ENCODE peak calls at places on chromosomes 12 and 14, in four cellular contexts. One of them, this sample, is unnamed.

GRCh38 chr12:67419810-67420209 is 150.7 kb downstream of the CAND1 start:
- DNase-seq in choroid plexus epithelial cell: no peak
- DNase-seq in CD8-positive, alpha-beta T cell: no peak
- DNase-seq in psoas muscle: no peak
- DNase-seq in this sample: no peak

GRCh38 chr12:109571773-109572505 is 1.4 kb downstream of the MMAB start:
- DNase-seq in choroid plexus epithelial cell: no peak
- DNase-seq in CD8-positive, alpha-beta T cell: no peak
- DNase-seq in psoas muscle: no peak
- DNase-seq in this sample: no peak

GRCh38 chr12:47216150-47216677 is 136.5 kb upstream of the AMIGO2 start:
- DNase-seq in choroid plexus epithelial cell: no peak
- DNase-seq in CD8-positive, alpha-beta T cell: peak
- DNase-seq in psoas muscle: no peak
- DNase-seq in this sample: peak

GRCh38 chr12:110745632-110746284 is 3.1 kb upstream of the PPP1CC start:
- DNase-seq in choroid plexus epithelial cell: peak
- DNase-seq in CD8-positive, alpha-beta T cell: no peak
- DNase-seq in psoas muscle: no peak
- DNase-seq in this sample: no peak

GRCh38 chr14:90866822-90867221 is 50.6 kb upstream of the TTC7B start:
- DNase-seq in choroid plexus epithelial cell: no peak
- DNase-seq in CD8-positive, alpha-beta T cell: no peak
- DNase-seq in psoas muscle: no peak
- DNase-seq in this sample: no peak

GRCh38 chr12:98758331-98758730 is 113.2 kb downstream of the APAF1 start:
- DNase-seq in choroid plexus epithelial cell: no peak
- DNase-seq in CD8-positive, alpha-beta T cell: no peak
- DNase-seq in psoas muscle: peak
- DNase-seq in this sample: no peak

GRCh38 chr12:11607313-11608081 is 42.0 kb upstream of the ETV6 start:
- DNase-seq in choroid plexus epithelial cell: peak
- DNase-seq in CD8-positive, alpha-beta T cell: no peak
- DNase-seq in psoas muscle: no peak
- DNase-seq in this sample: no peak

GRCh38 chr14:61812347-61813100 is 50.3 kb downstream of the SNAPC1 start:
- DNase-seq in choroid plexus epithelial cell: peak
- DNase-seq in CD8-positive, alpha-beta T cell: no peak
- DNase-seq in psoas muscle: peak
- DNase-seq in this sample: no peak

GRCh38 chr12:6380141-6381121 is 3.5 kb upstream of the LTBR start:
- DNase-seq in choroid plexus epithelial cell: peak
- DNase-seq in CD8-positive, alpha-beta T cell: no peak
- DNase-seq in psoas muscle: no peak
- DNase-seq in this sample: no peak

GRCh38 chr14:58637391-58638230 is at the start of gene DACT1:
- DNase-seq in choroid plexus epithelial cell: peak
- DNase-seq in CD8-positive, alpha-beta T cell: no peak
- DNase-seq in psoas muscle: peak
- DNase-seq in this sample: no peak

GRCh38 chr14:20176330-20176729 is 14.4 kb upstream of the OR11G2 start:
- DNase-seq in choroid plexus epithelial cell: no peak
- DNase-seq in CD8-positive, alpha-beta T cell: no peak
- DNase-seq in psoas muscle: no peak
- DNase-seq in this sample: no peak

GRCh38 chr12:24561411-24561871 is 387.5 kb downstream of the BCAT1 start:
- DNase-seq in choroid plexus epithelial cell: peak
- DNase-seq in CD8-positive, alpha-beta T cell: no peak
- DNase-seq in psoas muscle: no peak
- DNase-seq in this sample: no peak

GRCh38 chr12:5172886-5173285 is 129.2 kb downstream of the KCNA5 start:
- DNase-seq in choroid plexus epithelial cell: no peak
- DNase-seq in CD8-positive, alpha-beta T cell: no peak
- DNase-seq in psoas muscle: no peak
- DNase-seq in this sample: no peak

GRCh38 chr14:22886500-22887259 is 3.7 kb downstream of the REM2 start:
- DNase-seq in choroid plexus epithelial cell: peak
- DNase-seq in CD8-positive, alpha-beta T cell: peak
- DNase-seq in psoas muscle: peak
- DNase-seq in this sample: peak

GRCh38 chr14:52327374-52328226 is 13.5 kb downstream of the PTGER2 start:
- DNase-seq in choroid plexus epithelial cell: peak
- DNase-seq in CD8-positive, alpha-beta T cell: no peak
- DNase-seq in psoas muscle: no peak
- DNase-seq in this sample: no peak

GRCh38 chr12:50981319-50982239 is 29.2 kb downstream of the HIGD1C start:
- DNase-seq in choroid plexus epithelial cell: no peak
- DNase-seq in CD8-positive, alpha-beta T cell: no peak
- DNase-seq in psoas muscle: no peak
- DNase-seq in this sample: no peak

GRCh38 chr12:47078733-47079364 is 572 bp upstream of the PCED1B start:
- DNase-seq in choroid plexus epithelial cell: no peak
- DNase-seq in CD8-positive, alpha-beta T cell: peak
- DNase-seq in psoas muscle: peak
- DNase-seq in this sample: no peak

GRCh38 chr12:47547077-47547476 is 158.8 kb downstream of the RPAP3 start:
- DNase-seq in choroid plexus epithelial cell: peak
- DNase-seq in CD8-positive, alpha-beta T cell: no peak
- DNase-seq in psoas muscle: no peak
- DNase-seq in this sample: no peak

GRCh38 chr14:103999795-104000440 is 57.6 kb upstream of the RD3L start:
- DNase-seq in choroid plexus epithelial cell: no peak
- DNase-seq in CD8-positive, alpha-beta T cell: no peak
- DNase-seq in psoas muscle: no peak
- DNase-seq in this sample: no peak

GRCh38 chr14:103997391-103997790 is 55.1 kb upstream of the RD3L start:
- DNase-seq in choroid plexus epithelial cell: no peak
- DNase-seq in CD8-positive, alpha-beta T cell: no peak
- DNase-seq in psoas muscle: no peak
- DNase-seq in this sample: no peak

GRCh38 chr14:103998027-103998426 is 55.7 kb upstream of the RD3L start:
- DNase-seq in choroid plexus epithelial cell: no peak
- DNase-seq in CD8-positive, alpha-beta T cell: no peak
- DNase-seq in psoas muscle: no peak
- DNase-seq in this sample: no peak

GRCh38 chr14:104003616-104004015 is 61.3 kb upstream of the RD3L start:
- DNase-seq in choroid plexus epithelial cell: no peak
- DNase-seq in CD8-positive, alpha-beta T cell: no peak
- DNase-seq in psoas muscle: no peak
- DNase-seq in this sample: no peak

DNA sequence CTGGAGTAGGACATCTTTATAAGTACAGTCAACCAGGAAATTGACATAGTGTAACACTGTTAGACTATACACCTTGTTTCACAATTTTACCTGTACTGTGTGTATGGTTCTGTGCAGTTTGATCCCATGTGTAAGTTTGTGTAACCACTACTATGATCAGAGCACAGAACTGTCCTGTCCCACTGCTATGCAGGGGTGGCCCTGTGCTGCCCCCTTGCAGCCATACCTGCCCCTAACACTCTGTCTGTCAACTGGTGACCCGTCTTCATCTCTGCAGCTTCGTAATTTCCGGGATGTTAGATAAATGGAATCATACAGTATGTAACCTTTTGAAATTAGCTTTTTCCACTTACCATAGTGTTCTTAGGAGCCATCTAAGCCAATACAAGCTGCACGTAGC is 58.7 kb upstream of the RD3L start:
- DNase-seq in choroid plexus epithelial cell: no peak
- DNase-seq in CD8-positive, alpha-beta T cell: no peak
- DNase-seq in psoas muscle: no peak
- DNase-seq in this sample: no peak
- TF ChIP-seq CTCF in choroid plexus epithelial cell: peak
- TF ChIP-seq CTCF in CD8-positive, alpha-beta T cell: no peak
- TF ChIP-seq CTCF in psoas muscle: no peak
- TF ChIP-seq CTCF in this sample: no peak

GRCh38 chr14:34874386-34875030 is 652 bp downstream of the BAZ1A start:
- DNase-seq in choroid plexus epithelial cell: peak
- DNase-seq in CD8-positive, alpha-beta T cell: peak
- DNase-seq in psoas muscle: peak
- DNase-seq in this sample: no peak

GRCh38 chr14:34872822-34873590 is 2.2 kb downstream of the BAZ1A start:
- DNase-seq in choroid plexus epithelial cell: peak
- DNase-seq in CD8-positive, alpha-beta T cell: no peak
- DNase-seq in psoas muscle: no peak
- DNase-seq in this sample: no peak

GRCh38 chr14:34875031-34875922 is at the start of gene BAZ1A:
- DNase-seq in choroid plexus epithelial cell: peak
- DNase-seq in CD8-positive, alpha-beta T cell: peak
- DNase-seq in psoas muscle: peak
- DNase-seq in this sample: peak

DNA sequence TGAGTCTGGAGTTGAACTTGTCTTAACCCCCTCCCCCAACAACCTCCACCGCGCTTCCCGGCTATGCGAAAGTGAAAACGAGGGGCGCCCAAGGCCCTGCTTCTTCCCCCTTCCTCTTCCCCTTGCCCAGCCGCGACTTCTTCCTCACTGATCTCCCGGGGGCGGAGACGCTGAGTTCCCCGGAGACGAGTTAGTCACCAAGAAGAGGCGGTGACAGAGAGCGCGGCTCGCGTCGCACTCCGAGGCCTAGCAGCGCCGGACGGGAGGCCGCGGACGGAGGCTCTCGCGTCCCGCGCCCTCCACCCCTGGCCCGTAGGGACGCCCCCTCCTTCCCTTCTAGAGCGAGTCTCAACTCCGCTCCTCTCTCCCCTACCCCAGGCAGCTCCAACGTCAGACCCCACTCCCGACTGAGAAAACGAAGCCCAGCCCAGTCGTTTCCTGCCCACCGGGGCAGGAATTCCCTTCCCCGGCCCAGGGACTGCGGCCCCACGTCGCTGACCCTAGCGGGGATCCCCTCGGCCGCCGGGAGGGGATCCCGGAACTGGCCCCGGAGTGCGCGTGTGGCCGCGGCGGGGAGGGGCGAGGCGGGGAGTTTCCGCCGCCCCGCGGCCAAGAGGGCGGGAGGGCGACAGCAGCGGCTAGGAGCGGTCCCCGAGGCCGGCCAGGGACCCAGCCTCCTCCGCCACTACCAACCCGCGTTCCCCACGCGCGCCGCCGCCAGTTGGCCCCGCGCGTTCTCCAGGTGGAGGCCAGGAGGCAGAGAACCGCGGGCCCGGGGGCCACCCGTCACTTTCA is 1.4 kb downstream of the BAZ1A start:
- DNase-seq in choroid plexus epithelial cell: peak
- DNase-seq in CD8-positive, alpha-beta T cell: peak
- DNase-seq in psoas muscle: peak
- DNase-seq in this sample: peak
- TF ChIP-seq CTCF in choroid plexus epithelial cell: no peak
- TF ChIP-seq CTCF in CD8-positive, alpha-beta T cell: no peak
- TF ChIP-seq CTCF in psoas muscle: no peak
- TF ChIP-seq CTCF in this sample: no peak

GRCh38 chr14:69471916-69472315 is 12.6 kb upstream of the PLEKHD1 start:
- DNase-seq in choroid plexus epithelial cell: no peak
- DNase-seq in CD8-positive, alpha-beta T cell: no peak
- DNase-seq in psoas muscle: no peak
- DNase-seq in this sample: no peak
- TF ChIP-seq CTCF in choroid plexus epithelial cell: no peak
- TF ChIP-seq CTCF in CD8-positive, alpha-beta T cell: no peak
- TF ChIP-seq CTCF in psoas muscle: no peak
- TF ChIP-seq CTCF in this sample: no peak

GRCh38 chr14:92456215-92457017 is 57.2 kb upstream of the RIN3 start:
- DNase-seq in choroid plexus epithelial cell: peak
- DNase-seq in CD8-positive, alpha-beta T cell: no peak
- DNase-seq in psoas muscle: peak
- DNase-seq in this sample: peak
- TF ChIP-seq CTCF in choroid plexus epithelial cell: peak
- TF ChIP-seq CTCF in CD8-positive, alpha-beta T cell: no peak
- TF ChIP-seq CTCF in psoas muscle: peak
- TF ChIP-seq CTCF in this sample: peak

GRCh38 chr12:123643911-123644310 is 10.3 kb downstream of the GTF2H3 start:
- DNase-seq in choroid plexus epithelial cell: no peak
- DNase-seq in CD8-positive, alpha-beta T cell: no peak
- DNase-seq in psoas muscle: no peak
- DNase-seq in this sample: no peak

DNA sequence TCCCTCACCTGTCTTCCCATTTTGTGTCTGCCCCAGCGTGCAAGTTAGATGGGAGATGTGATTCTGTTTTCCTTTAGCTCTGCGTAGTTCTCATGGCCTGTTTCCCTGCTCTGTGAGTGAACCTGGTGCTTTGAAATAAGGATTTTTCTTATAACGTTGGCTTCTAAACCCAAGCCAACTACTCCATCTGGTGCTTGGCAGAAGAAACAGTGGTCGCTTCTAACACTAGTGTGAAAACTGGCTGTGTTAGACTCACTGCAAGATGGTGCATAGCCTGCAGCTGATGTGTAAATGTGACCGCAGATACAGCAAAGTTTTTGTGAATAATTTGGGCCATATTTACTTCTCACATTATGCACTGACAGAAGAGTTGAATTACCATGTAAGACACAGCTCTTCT is 12.2 kb downstream of the GTF2H3 start:
- DNase-seq in choroid plexus epithelial cell: no peak
- DNase-seq in CD8-positive, alpha-beta T cell: no peak
- DNase-seq in psoas muscle: no peak
- DNase-seq in this sample: no peak
- TF ChIP-seq CTCF in choroid plexus epithelial cell: no peak
- TF ChIP-seq CTCF in CD8-positive, alpha-beta T cell: no peak
- TF ChIP-seq CTCF in psoas muscle: no peak
- TF ChIP-seq CTCF in this sample: no peak

DNA sequence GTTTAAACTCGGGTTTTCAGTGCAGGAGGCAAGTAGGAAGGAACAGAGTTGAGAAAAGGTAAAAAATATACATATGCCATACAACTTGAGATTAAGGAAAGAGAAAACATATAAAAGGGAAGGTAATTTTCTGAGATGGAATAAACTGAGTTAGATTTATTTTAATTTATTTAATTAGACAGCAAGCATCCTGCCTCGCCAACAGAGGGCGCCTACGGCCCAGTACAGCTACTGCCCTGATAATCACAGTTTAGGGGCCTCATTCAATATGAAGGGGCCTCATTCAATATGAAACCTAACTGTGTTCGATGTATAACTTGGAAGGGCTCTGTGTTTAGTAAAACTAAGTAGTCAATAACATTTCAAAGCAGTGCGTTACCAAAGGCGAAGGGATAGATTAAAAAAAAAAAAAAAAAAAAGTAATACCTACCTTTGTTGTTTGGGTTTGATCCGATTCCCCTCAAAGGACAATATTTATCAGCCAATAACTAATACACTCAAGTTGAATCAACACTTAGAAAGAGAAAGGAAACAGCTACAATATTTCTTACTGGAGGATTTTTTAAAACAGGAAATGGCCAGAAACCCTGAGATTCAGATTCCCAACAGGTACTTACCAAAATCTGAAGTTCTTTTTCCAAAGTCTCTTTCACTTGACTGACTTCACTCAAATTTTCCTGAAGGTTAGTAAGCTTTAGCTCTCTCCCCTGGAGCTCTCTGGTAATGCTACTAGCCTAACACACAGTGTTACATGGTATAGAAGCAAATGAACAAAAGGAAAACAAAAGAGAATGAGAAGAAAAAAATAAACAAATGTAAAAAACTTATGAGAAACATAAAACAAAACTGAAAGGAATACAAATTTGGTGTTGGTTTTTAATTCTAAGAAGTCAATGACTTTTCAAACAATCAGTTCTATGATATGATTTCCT is 70.0 kb upstream of the VPS33A start:
- DNase-seq in choroid plexus epithelial cell: peak
- DNase-seq in CD8-positive, alpha-beta T cell: peak
- DNase-seq in psoas muscle: no peak
- DNase-seq in this sample: peak
- TF ChIP-seq CTCF in choroid plexus epithelial cell: peak
- TF ChIP-seq CTCF in CD8-positive, alpha-beta T cell: peak
- TF ChIP-seq CTCF in psoas muscle: peak
- TF ChIP-seq CTCF in this sample: peak

GRCh38 chr14:41872906-41873305 is 266.2 kb downstream of the LRFN5 start:
- DNase-seq in choroid plexus epithelial cell: peak
- DNase-seq in CD8-positive, alpha-beta T cell: no peak
- DNase-seq in psoas muscle: no peak
- DNase-seq in this sample: no peak
- TF ChIP-seq CTCF in choroid plexus epithelial cell: no peak
- TF ChIP-seq CTCF in CD8-positive, alpha-beta T cell: no peak
- TF ChIP-seq CTCF in psoas muscle: no peak
- TF ChIP-seq CTCF in this sample: no peak